ENCODE peak calls at places on chromosomes 7 and 10, in ten cellular contexts. M is NCI-H82; C is ELR; T is kidney epithelial cell; F is CD8-positive, alpha-beta T cell; Y is fibroblast of pulmonary artery; X is AG04449; L is T-helper 1 cell; N is RPMI7951; I is Caki2. O is an unnamed sample.

GRCh38 chr10:132133449-132134291 is 53.1 kb upstream of the DPYSL4 start:
- DNase-seq in X (no peak), F (no peak), T (no peak), N (no peak), Y (no peak), L (no peak), M (no peak), C (no peak), I (no peak), O (no peak)

GRCh38 chr7:102410123-102410522 is 14.0 kb downstream of the PRKRIP1 start:
- DNase-seq in Y (no peak), X (no peak), N (no peak), T (no peak), F (no peak), L (no peak), M (no peak), I (no peak), C (no peak), O (no peak)

GRCh38 chr10:108132303-108132702 is 967.8 kb upstream of the SORCS1 start:
- DNase-seq in Y (no peak), N (peak; percentile 61), I (no peak), T (no peak), F (no peak), X (no peak), M (peak; percentile 27), L (no peak), C (no peak), O (no peak)

GRCh38 chr10:20007426-20007825 is 191.2 kb downstream of the PLXDC2 start:
- DNase-seq in F (no peak), X (no peak), C (no peak), M (no peak), Y (peak; percentile 19), N (no peak), I (no peak), T (no peak), L (no peak), O (peak; percentile 6)

GRCh38 chr10:96655577-96656213 is 64.6 kb downstream of the PIK3AP1 start:
- DNase-seq in Y (no peak), F (no peak), N (no peak), T (no peak), M (no peak), X (no peak), I (no peak), C (no peak), L (no peak), O (no peak)

GRCh38 chr7:37476881-37477280 is 28.2 kb upstream of the ELMO1 start:
- DNase-seq in C (no peak), T (no peak), X (no peak), Y (no peak), I (no peak), F (no peak), N (no peak), M (no peak), L (no peak), O (no peak)

GRCh38 chr10:45418859-45419672 is 45.0 kb downstream of the ALOX5 start:
- DNase-seq in C (peak; percentile 42), N (peak; percentile 36), M (no peak), X (no peak), T (no peak), F (no peak), L (no peak), Y (peak; percentile 72), I (peak; percentile 74), O (no peak)

GRCh38 chr10:49618861-49619260 is 5.0 kb downstream of the CHAT start:
- DNase-seq in M (no peak), C (peak; percentile 8), X (no peak), N (no peak), L (no peak), F (no peak), Y (no peak), I (no peak), T (no peak), O (no peak)

GRCh38 chr7:103715376-103716110 is 269.5 kb upstream of the SLC26A5 start:
- DNase-seq in C (no peak), F (no peak), M (no peak), I (no peak), X (no peak), Y (no peak), L (no peak), T (no peak), N (no peak), O (no peak)

GRCh38 chr7:23356726-23357125 is 57.6 kb downstream of the MALSU1 start:
- DNase-seq in L (no peak), Y (peak; percentile 48), M (no peak), N (peak; percentile 62), X (no peak), F (no peak), T (no peak), C (peak; percentile 71), I (no peak), O (no peak)

GRCh38 chr10:62992145-62992721 is 140.9 kb upstream of the NRBF2 start:
- DNase-seq in L (no peak), F (no peak), Y (peak; percentile 92), I (peak; percentile 40), M (no peak), N (peak; percentile 85), T (no peak), X (no peak), C (peak; percentile 80), O (peak; percentile 31)

GRCh38 chr7:116582806-116583444 is 58.1 kb downstream of the CAV1 start:
- DNase-seq in N (peak; percentile 97), M (no peak), X (peak; percentile 91), C (peak; percentile 78), T (no peak), F (no peak), Y (peak; percentile 69), I (no peak), L (no peak), O (no peak)

GRCh38 chr10:44864042-44864436 is 47.1 kb upstream of the TMEM72 start:
- DNase-seq in M (peak; percentile 47), T (no peak), N (no peak), X (no peak), C (no peak), Y (no peak), F (no peak), L (no peak), I (no peak), O (no peak)

GRCh38 chr7:111953611-111954010 is 252.6 kb downstream of the DOCK4 start:
- DNase-seq in Y (peak; percentile 46), X (no peak), T (no peak), C (peak; percentile 29), M (peak; percentile 22), F (no peak), I (peak; percentile 45), L (no peak), N (peak; percentile 33), O (peak; percentile 51)

GRCh38 chr7:78370931-78371330 is 572.4 kb downstream of the PHTF2 start:
- DNase-seq in N (no peak), T (no peak), X (no peak), I (no peak), C (no peak), F (no peak), L (no peak), Y (no peak), M (peak; percentile 6), O (no peak)

GRCh38 chr10:48625013-48625412 is 20.1 kb upstream of the ARHGAP22 start:
- DNase-seq in N (no peak), L (no peak), X (no peak), T (no peak), M (no peak), F (no peak), C (peak; percentile 83), I (peak; percentile 43), Y (no peak), O (no peak)

GRCh38 chr7:140640727-140641531 is at the start of gene DENND2A:
- DNase-seq in M (peak; percentile 94), I (no peak), N (peak; percentile 84), C (peak; percentile 66), F (no peak), T (no peak), L (no peak), X (no peak), Y (peak; percentile 58), O (no peak)

GRCh38 chr7:44791278-44792219 is 4.9 kb upstream of the PPIA start:
- DNase-seq in N (peak; percentile 64), L (no peak), X (no peak), M (no peak), C (peak; percentile 58), T (no peak), I (peak; percentile 26), F (no peak), Y (peak; percentile 59), O (no peak)

GRCh38 chr10:11141571-11142091 is 124.0 kb downstream of the CELF2 start:
- DNase-seq in N (no peak), M (no peak), C (no peak), X (no peak), L (no peak), Y (no peak), F (no peak), I (no peak), T (no peak), O (no peak)